ENCODE peak calls at places on chromosomes 6 and 20, in eight cellular contexts. J is AG04450, N is transverse colon, W is RWPE1, R is endothelial cell, M is left lung, D is body of pancreas, K is B cell. A is an unnamed sample.

GRCh38 chr20:16749573-16749972 is 1.4 kb downstream of the OTOR start:
- DNase-seq in R (peak; percentile 43), W (no peak), K (no peak), D (no peak), M (no peak), N (no peak), J (no peak), A (no peak)

GRCh38 chr20:62813588-62813987 is 3.3 kb upstream of the COL9A3 start:
- DNase-seq in W (no peak), R (no peak), N (no peak), M (no peak), D (no peak), K (no peak), J (no peak), A (no peak)

GRCh38 chr20:57657537-57658446 is 37.6 kb upstream of the ZBP1 start:
- DNase-seq in N (peak; percentile 72), D (peak; percentile 28), J (no peak), M (peak; percentile 60), K (peak; percentile 35), W (peak; percentile 97), R (peak; percentile 2), A (peak; percentile 65)

GRCh38 chr6:16136536-16137450 is 7.9 kb downstream of the MYLIP start:
- DNase-seq in R (no peak), W (peak; percentile 79), N (no peak), D (peak; percentile 26), K (no peak), J (peak; percentile 60), M (no peak), A (no peak)

GRCh38 chr20:62365814-62366369 is 1.2 kb downstream of the LAMA5 start:
- DNase-seq in N (peak; percentile 28), J (no peak), W (peak; percentile 97), K (no peak), R (no peak), D (no peak), M (no peak), A (peak; percentile 92)

GRCh38 chr6:157711060-157711459 is 112.0 kb upstream of the SNX9 start:
- DNase-seq in W (no peak), J (no peak), D (no peak), M (no peak), R (no peak), N (no peak), K (no peak), A (no peak)

GRCh38 chr6:20302702-20303251 is 90.5 kb upstream of the MBOAT1 start:
- DNase-seq in J (peak; percentile 6), R (no peak), N (no peak), D (no peak), M (no peak), W (no peak), K (no peak), A (no peak)

GRCh38 chr6:15843226-15843625 is 180.4 kb upstream of the DTNBP1 start:
- DNase-seq in N (no peak), W (no peak), R (no peak), M (no peak), D (no peak), J (no peak), K (no peak), A (no peak)

GRCh38 chr6:29744131-29744530 is 20.9 kb downstream of the HLA-F start:
- DNase-seq in D (no peak), W (no peak), K (no peak), N (no peak), R (no peak), M (no peak), J (no peak), A (no peak)

GRCh38 chr6:77131426-77131825 is 331.9 kb downstream of the HTR1B start:
- DNase-seq in K (no peak), M (no peak), W (no peak), N (no peak), D (no peak), R (no peak), J (no peak), A (no peak)

GRCh38 chr6:10384333-10384718 is 30.5 kb downstream of the TFAP2A start:
- DNase-seq in D (no peak), M (no peak), R (no peak), N (no peak), K (no peak), W (no peak), J (no peak), A (no peak)

GRCh38 chr20:19964289-19965263 is 52.6 kb upstream of the NAA20 start:
- DNase-seq in K (no peak), N (peak; percentile 53), M (peak; percentile 76), R (no peak), J (peak; percentile 94), D (peak; percentile 80), W (peak; percentile 57), A (peak; percentile 89)

GRCh38 chr6:74731204-74731603 is 474.6 kb downstream of the COL12A1 start:
- DNase-seq in D (no peak), J (no peak), K (no peak), N (no peak), W (no peak), M (no peak), R (no peak), A (no peak)

GRCh38 chr20:63846128-63846771 is 15.0 kb upstream of the ABHD16B start:
- DNase-seq in J (no peak), N (no peak), W (peak; percentile 58), R (no peak), D (no peak), M (no peak), K (no peak), A (no peak)

GRCh38 chr6:89386917-89387491 is 25.1 kb downstream of the RRAGD start:
- DNase-seq in N (no peak), M (no peak), J (no peak), D (no peak), R (no peak), W (no peak), K (no peak), A (no peak)

GRCh38 chr6:147970970-147971369 is 371.7 kb upstream of the SASH1 start:
- DNase-seq in N (no peak), K (no peak), J (no peak), W (no peak), D (no peak), R (no peak), M (no peak), A (no peak)
- TF ChIP-seq CTCF in N (no peak), K (no peak), J (peak; percentile 24), W (no peak), D (no peak), R (no peak), M (no peak), A (no peak)

GRCh38 chr20:9211016-9211760 is 142.3 kb downstream of the PLCB4 start:
- DNase-seq in D (no peak), M (no peak), J (no peak), N (no peak), R (no peak), K (no peak), W (no peak), A (no peak)

GRCh38 chr20:9214676-9215075 is 145.8 kb downstream of the PLCB4 start:
- DNase-seq in R (no peak), J (peak; percentile 84), W (no peak), N (no peak), K (no peak), M (no peak), D (no peak), A (no peak)

GRCh38 chr20:9218412-9219001 is 149.6 kb downstream of the PLCB4 start:
- DNase-seq in K (no peak), M (no peak), J (no peak), W (no peak), N (no peak), R (no peak), D (no peak), A (no peak)

GRCh38 chr20:9220874-9221547 is 152.1 kb downstream of the PLCB4 start:
- DNase-seq in K (no peak), M (no peak), N (no peak), J (peak; percentile 33), R (no peak), W (no peak), D (no peak), A (no peak)

DNA sequence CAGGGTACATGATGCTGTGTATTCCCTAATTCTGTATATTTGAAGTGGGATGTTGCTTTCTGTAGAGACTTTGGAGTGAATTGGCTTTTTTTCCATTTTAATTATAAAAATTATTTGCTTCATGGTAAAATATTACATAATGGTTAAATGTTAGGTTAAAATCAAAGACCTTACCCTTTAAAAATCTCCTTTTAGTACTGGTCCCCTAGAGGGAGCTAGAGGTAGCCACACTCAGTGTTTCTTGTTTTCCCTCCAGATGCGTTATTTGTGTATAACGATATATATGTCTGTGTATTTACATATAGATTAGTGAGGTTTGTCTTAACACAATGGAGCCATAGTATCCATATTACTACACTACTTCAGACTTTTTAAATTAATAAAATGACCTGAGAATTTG is 146.7 kb downstream of the PLCB4 start:
- DNase-seq in N (no peak), J (no peak), K (no peak), M (no peak), D (no peak), W (no peak), R (no peak), A (no peak)
- TF ChIP-seq CTCF in N (no peak), J (peak; percentile 31), K (no peak), M (no peak), D (no peak), W (peak; percentile 11), R (no peak), A (no peak)

GRCh38 chr6:39754493-39755115 is 29.4 kb upstream of the KIF6 start:
- DNase-seq in R (no peak), K (no peak), D (no peak), N (no peak), W (no peak), M (no peak), J (no peak), A (no peak)
- TF ChIP-seq CTCF in R (no peak), K (no peak), D (no peak), N (no peak), W (no peak), M (no peak), J (no peak), A (no peak)

GRCh38 chr6:114541794-114542193 is 199.0 kb upstream of the HS3ST5 start:
- DNase-seq in J (no peak), N (no peak), W (no peak), K (no peak), M (no peak), R (no peak), D (no peak), A (no peak)

GRCh38 chr6:114537977-114538376 is 195.2 kb upstream of the HS3ST5 start:
- DNase-seq in N (no peak), D (no peak), M (no peak), J (no peak), R (no peak), W (no peak), K (no peak), A (no peak)

GRCh38 chr6:114543696-114544095 is 200.9 kb upstream of the HS3ST5 start:
- DNase-seq in J (no peak), W (no peak), M (no peak), N (no peak), K (no peak), D (no peak), R (no peak), A (no peak)
- TF ChIP-seq CTCF in J (no peak), W (no peak), M (no peak), N (no peak), K (no peak), D (no peak), R (no peak), A (no peak)

GRCh38 chr6:30829639-30830250 is 54.6 kb upstream of the DDR1 start:
- DNase-seq in W (no peak), D (no peak), R (no peak), K (no peak), N (no peak), J (no peak), M (no peak), A (no peak)
- TF ChIP-seq CTCF in W (no peak), D (no peak), R (no peak), K (no peak), N (no peak), J (no peak), M (no peak), A (no peak)

A was measured in lower leg skin.